ENCODE peak calls at places on chromosomes 7 and 10, in seven cellular contexts. D, X, A, O, R, P and G are unnamed samples.

GRCh38 chr7:2863461-2864066 is 19.5 kb upstream of the GNA12 start:
- DNase-seq in D (no peak), X (peak), A (peak), O (no peak), R (peak), P (no peak), G (peak)

GRCh38 chr10:49518566-49518965 is 20.4 kb downstream of the ERCC6 start:
- DNase-seq in D (no peak), X (no peak), A (no peak), O (no peak), R (no peak), P (no peak), G (no peak)

GRCh38 chr10:17669185-17669872 is 25.4 kb downstream of the STAM start:
- DNase-seq in D (no peak), X (peak), A (no peak), O (no peak), R (no peak), P (no peak), G (no peak)

GRCh38 chr10:117365612-117366011 is 9.6 kb downstream of the PDZD8 start:
- DNase-seq in D (no peak), X (no peak), A (no peak), O (no peak), R (no peak), P (no peak), G (no peak)

GRCh38 chr7:30556854-30557644 is 37.6 kb upstream of the GARS1 start:
- DNase-seq in D (no peak), X (no peak), A (no peak), O (no peak), R (peak), P (peak), G (no peak)

GRCh38 chr7:106068538-106068961 is 43.6 kb downstream of the SYPL1 start:
- DNase-seq in D (no peak), X (no peak), A (no peak), O (peak), R (no peak), P (no peak), G (no peak)

GRCh38 chr10:102715880-102716279 is 1.4 kb downstream of the SFXN2 start:
- DNase-seq in D (no peak), X (no peak), A (no peak), O (no peak), R (no peak), P (no peak), G (no peak)

GRCh38 chr7:128887169-128888038 is 23.1 kb downstream of the KCP start:
- DNase-seq in D (no peak), X (no peak), A (no peak), O (no peak), R (no peak), P (no peak), G (no peak)

GRCh38 chr10:24156686-24157085 is 52.3 kb upstream of the KIAA1217 start:
- DNase-seq in D (no peak), X (no peak), A (no peak), O (no peak), R (no peak), P (no peak), G (no peak)

GRCh38 chr10:48450233-48450810 is 143.8 kb downstream of the MAPK8 start:
- DNase-seq in D (no peak), X (no peak), A (no peak), O (no peak), R (no peak), P (peak), G (peak)

GRCh38 chr10:104928733-104929132 is 287.6 kb downstream of the SORCS3 start:
- DNase-seq in D (no peak), X (no peak), A (no peak), O (no peak), R (no peak), P (no peak), G (no peak)

GRCh38 chr10:68876919-68877250 is 24.2 kb upstream of the DDX50 start:
- DNase-seq in D (no peak), X (no peak), A (no peak), O (no peak), R (no peak), P (no peak), G (no peak)

GRCh38 chr7:35707422-35707821 is 12.5 kb upstream of the HERPUD2 start:
- DNase-seq in D (no peak), X (no peak), A (no peak), O (no peak), R (no peak), P (no peak), G (no peak)

GRCh38 chr7:95686109-95686508 is 86.2 kb upstream of the DYNC1I1 start:
- DNase-seq in D (no peak), X (no peak), A (no peak), O (peak), R (peak), P (no peak), G (no peak)

GRCh38 chr7:25831901-25832411 is 320.0 kb upstream of the NFE2L3 start:
- DNase-seq in D (no peak), X (no peak), A (no peak), O (no peak), R (no peak), P (no peak), G (no peak)

GRCh38 chr10:7788640-7789335 is 811 bp downstream of the ATP5F1C start:
- DNase-seq in D (no peak), X (peak), A (no peak), O (no peak), R (no peak), P (peak), G (no peak)

GRCh38 chr7:151351027-151351426 is 9.4 kb downstream of the NUB1 start:
- DNase-seq in D (no peak), X (peak), A (no peak), O (no peak), R (no peak), P (no peak), G (no peak)

GRCh38 chr10:504806-505205 is 184.7 kb downstream of the DIP2C start:
- DNase-seq in D (no peak), X (no peak), A (no peak), O (no peak), R (no peak), P (no peak), G (no peak)

GRCh38 chr10:121952226-121952625 is 22.8 kb downstream of the NSMCE4A start:
- DNase-seq in D (no peak), X (no peak), A (no peak), O (no peak), R (no peak), P (no peak), G (no peak)

GRCh38 chr7:133434246-133434865 is 181.5 kb downstream of the EXOC4 start:
- DNase-seq in D (no peak), X (no peak), A (no peak), O (no peak), R (peak), P (no peak), G (no peak)